ENCODE peak calls at places on chromosomes 16 and 17, in seven cellular contexts. O, X, F, M, A, H and V are unnamed samples.

GRCh38 chr17:81258292-81258691 is 19.2 kb downstream of the NDUFAF8 start:
- DNase-seq in O (no peak), X (no peak), F (no peak), M (no peak), A (no peak), H (no peak), V (no peak)

GRCh38 chr17:4679652-4680051 is 24.3 kb downstream of the PELP1 start:
- DNase-seq in O (no peak), X (peak), F (no peak), M (peak), A (peak), H (no peak), V (no peak)

GRCh38 chr16:71353736-71354135 is 4.8 kb upstream of the CALB2 start:
- DNase-seq in O (no peak), X (no peak), F (no peak), M (peak), A (no peak), H (no peak), V (no peak)

GRCh38 chr16:9055661-9056060 is 35.8 kb upstream of the HAPSTR1 start:
- DNase-seq in O (no peak), X (no peak), F (no peak), M (no peak), A (no peak), H (no peak), V (no peak)

GRCh38 chr16:89036776-89037175 is 56.9 kb upstream of the ACSF3 start:
- DNase-seq in O (no peak), X (no peak), F (no peak), M (no peak), A (no peak), H (no peak), V (no peak)

GRCh38 chr16:3180445-3180878 is 7.5 kb upstream of the OR1F1 start:
- DNase-seq in O (no peak), X (peak), F (no peak), M (no peak), A (no peak), H (no peak), V (no peak)

GRCh38 chr16:17590711-17591654 is 120.2 kb upstream of the XYLT1 start:
- DNase-seq in O (no peak), X (peak), F (no peak), M (no peak), A (no peak), H (peak), V (no peak)

GRCh38 chr17:49496183-49496865 is 1.2 kb downstream of the NGFR start:
- DNase-seq in O (no peak), X (peak), F (peak), M (no peak), A (peak), H (peak), V (no peak)

GRCh38 chr16:12971216-12971615 is 69.8 kb downstream of the SHISA9 start:
- DNase-seq in O (no peak), X (peak), F (peak), M (no peak), A (peak), H (no peak), V (peak)

GRCh38 chr16:66130296-66130910 is 236.1 kb upstream of the CDH5 start:
- DNase-seq in O (no peak), X (peak), F (no peak), M (no peak), A (no peak), H (no peak), V (no peak)

GRCh38 chr16:57970319-57970718 is 609 bp downstream of the CNGB1 start:
- DNase-seq in O (no peak), X (no peak), F (no peak), M (no peak), A (no peak), H (no peak), V (no peak)

GRCh38 chr16:29182501-29182900 is 197.6 kb downstream of the LAT start:
- DNase-seq in O (no peak), X (no peak), F (no peak), M (no peak), A (no peak), H (no peak), V (no peak)